ENCODE peak calls at places on chromosomes 2 and 18, in five cellular contexts. H, N, M, G and B are unnamed samples.

GRCh38 chr18:5729983-5730699 is 165.2 kb downstream of the TMEM200C start:
- DNase-seq in M (no peak), G (peak), N (peak), H (no peak), B (peak)

GRCh38 chr2:236573066-236573929 is 3.7 kb downstream of the ACKR3 start:
- DNase-seq in G (no peak), M (no peak), N (no peak), H (no peak), B (no peak)

GRCh38 chr2:100494712-100495111 is 24.4 kb downstream of the NMS start:
- DNase-seq in N (no peak), H (no peak), M (no peak), G (no peak), B (no peak)

GRCh38 chr2:207531024-207531411 is 1.3 kb downstream of the CREB1 start:
- DNase-seq in N (no peak), G (no peak), M (no peak), H (no peak), B (no peak)

GRCh38 chr2:12456293-12457151 is 260.2 kb upstream of the TRIB2 start:
- DNase-seq in M (peak), H (peak), G (peak), N (peak), B (peak)

GRCh38 chr2:14632133-14632936 is at the start of gene LRATD1:
- DNase-seq in H (no peak), M (peak), G (peak), N (peak), B (peak)

GRCh38 chr2:156057647-156058046 is 274.9 kb downstream of the NR4A2 start:
- DNase-seq in M (no peak), G (no peak), H (no peak), N (no peak), B (no peak)

GRCh38 chr2:150476213-150476740 is 11.2 kb downstream of the RND3 start:
- DNase-seq in G (no peak), H (no peak), M (no peak), N (no peak), B (no peak)

GRCh38 chr2:124254621-124255020 is 229.5 kb downstream of the CNTNAP5 start:
- DNase-seq in G (no peak), N (no peak), M (no peak), H (no peak), B (no peak)

GRCh38 chr2:16671760-16672159 is 6.1 kb upstream of the CYRIA start:
- DNase-seq in G (no peak), N (no peak), H (no peak), M (no peak), B (no peak)

GRCh38 chr2:100580474-100581264 is 17.9 kb downstream of the PDCL3 start:
- DNase-seq in M (no peak), G (no peak), H (peak), N (peak), B (no peak)

GRCh38 chr18:9380571-9381390 is 46.2 kb downstream of the TWSG1 start:
- DNase-seq in H (no peak), G (no peak), M (no peak), N (no peak), B (no peak)

GRCh38 chr2:191246820-191247380 is 1.7 kb downstream of the MYO1B start:
- DNase-seq in H (no peak), G (no peak), N (no peak), M (no peak), B (no peak)

GRCh38 chr18:58046794-58047555 is 2.9 kb downstream of the NEDD4L start:
- DNase-seq in N (no peak), M (peak), G (no peak), H (no peak), B (no peak)

GRCh38 chr2:6968319-6969100 is 51.3 kb downstream of the RNF144A start:
- DNase-seq in H (no peak), M (peak), N (no peak), G (no peak), B (peak)

GRCh38 chr2:202314116-202314515 is 48.6 kb downstream of the NOP58 start:
- DNase-seq in N (no peak), H (no peak), M (no peak), G (no peak), B (no peak)

GRCh38 chr18:54390838-54391237 is 33.1 kb downstream of the C18orf54 start:
- DNase-seq in N (no peak), H (no peak), M (no peak), G (no peak), B (no peak)

GRCh38 chr18:686339-687111 is 25.9 kb downstream of the ENOSF1 start:
- DNase-seq in N (no peak), H (no peak), M (no peak), G (no peak), B (no peak)
- TF ChIP-seq CTCF in N (no peak), H (no peak), M (no peak), G (no peak), B (no peak)

GRCh38 chr2:55025082-55025481 is 25.2 kb downstream of the RTN4 start:
- DNase-seq in G (no peak), H (no peak), M (no peak), N (no peak), B (no peak)
- H3K27ac ChIP-seq in G (no peak), H (no peak), M (no peak), N (no peak), B (peak)

GRCh38 chr2:44705851-44706555 is 235.5 kb upstream of the SIX3 start:
- DNase-seq in G (no peak), M (no peak), N (no peak), H (peak), B (no peak)
- H3K4me3 ChIP-seq in G (no peak), M (no peak), N (no peak), H (no peak), B (no peak)

GRCh38 chr2:134435505-134435904 is 181.6 kb downstream of the MGAT5 start:
- DNase-seq in N (no peak), M (no peak), H (no peak), G (no peak), B (no peak)
- TF ChIP-seq CTCF in N (no peak), M (no peak), H (no peak), G (no peak), B (no peak)

DNA sequence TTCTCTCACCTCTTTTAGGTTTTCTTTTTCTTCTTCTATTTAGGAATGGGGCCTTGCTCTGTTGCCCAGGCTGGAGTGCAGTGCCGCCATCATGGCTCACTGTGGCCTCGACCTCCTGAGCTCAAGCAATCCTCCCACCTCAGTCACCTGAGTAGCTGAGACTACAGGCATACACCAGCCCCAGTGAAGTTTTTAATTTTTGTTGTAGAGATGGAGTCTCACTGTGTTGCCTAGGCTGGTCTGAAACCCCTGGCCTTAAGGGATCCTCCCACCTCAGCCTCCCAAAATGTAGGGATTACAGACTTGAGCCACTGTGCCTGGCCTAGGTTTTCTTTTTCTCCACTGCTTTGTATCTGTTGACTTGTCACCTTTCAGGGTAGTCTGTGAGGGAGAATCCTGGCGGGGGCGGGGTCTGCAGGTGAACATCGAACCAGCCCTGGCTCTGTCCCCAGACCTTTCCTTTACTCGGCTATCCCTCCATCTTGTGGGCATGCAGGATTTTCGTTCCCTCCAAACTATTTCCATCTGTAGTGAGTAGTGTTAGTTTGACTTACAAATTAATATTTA is 21.7 kb downstream of the NCK2 start:
- DNase-seq in N (no peak), H (no peak), G (no peak), M (no peak), B (no peak)
- H3K27ac ChIP-seq in N (no peak), H (no peak), G (no peak), M (no peak), B (no peak)

GRCh38 chr2:216636570-216637450 is 3.6 kb downstream of the IGFBP2 start:
- DNase-seq in H (peak), G (peak), N (peak), M (peak), B (no peak)
- H3K4me3 ChIP-seq in H (no peak), G (peak), N (no peak), M (peak), B (peak)